ENCODE peak calls at places on chromosomes 2 and 18, in ten cellular contexts. T is uterus, U is tibial artery, R is fibroblast of lung, N is ascending aorta, I is stomach, K is astrocyte, P is neural progenitor cell, S is tibial nerve, B is endothelial cell of umbilical vein. Z is an unnamed sample.
A peak's percentile ranks its signal among the peaks of the same experiment; 100 is the strongest.

GRCh38 chr2:1701556-1702185 is 42.6 kb downstream of the PXDN start:
- DNase-seq in T (no peak), U (no peak), R (no peak), N (no peak), I (no peak), K (no peak), P (peak; percentile 50), S (no peak), B (no peak), Z (no peak)

GRCh38 chr2:14235667-14236066 is 396.9 kb upstream of the LRATD1 start:
- DNase-seq in T (no peak), U (no peak), R (no peak), N (no peak), I (no peak), K (no peak), P (no peak), S (no peak), B (no peak), Z (no peak)

GRCh38 chr2:110097506-110098220 is 18.0 kb downstream of the MALL start:
- DNase-seq in T (no peak), U (no peak), R (no peak), N (no peak), I (no peak), K (no peak), P (no peak), S (no peak), B (no peak), Z (no peak)

GRCh38 chr2:146734791-146735190 is 1110.0 kb upstream of the ACVR2A start:
- DNase-seq in T (no peak), U (no peak), R (no peak), N (no peak), I (no peak), K (no peak), P (no peak), S (no peak), B (no peak), Z (no peak)

GRCh38 chr18:10076502-10077030 is 162.8 kb downstream of the VAPA start:
- DNase-seq in T (no peak), U (no peak), R (no peak), N (no peak), I (no peak), K (no peak), P (no peak), S (no peak), B (no peak), Z (no peak)

GRCh38 chr2:177254433-177255226 is 9.9 kb downstream of the NFE2L2 start:
- DNase-seq in T (no peak), U (no peak), R (no peak), N (no peak), I (peak; percentile 67), K (no peak), P (peak; percentile 86), S (no peak), B (peak; percentile 64), Z (no peak)

GRCh38 chr2:215505044-215505786 is 69.3 kb upstream of the FN1 start:
- DNase-seq in T (no peak), U (no peak), R (peak; percentile 55), N (no peak), I (no peak), K (peak; percentile 95), P (no peak), S (no peak), B (peak; percentile 81), Z (no peak)

GRCh38 chr2:237196866-237197618 is 111.4 kb downstream of the COPS8 start:
- DNase-seq in T (no peak), U (no peak), R (peak; percentile 75), N (no peak), I (no peak), K (peak; percentile 80), P (no peak), S (no peak), B (no peak), Z (no peak)

GRCh38 chr2:29213871-29214341 is 98.7 kb downstream of the CLIP4 start:
- DNase-seq in T (no peak), U (no peak), R (no peak), N (peak; percentile 31), I (no peak), K (no peak), P (no peak), S (no peak), B (no peak), Z (no peak)

GRCh38 chr18:9008203-9008708 is 94.2 kb upstream of the NDUFV2 start:
- DNase-seq in T (no peak), U (no peak), R (no peak), N (no peak), I (no peak), K (no peak), P (no peak), S (no peak), B (peak; percentile 27), Z (no peak)

GRCh38 chr18:75063196-75063595 is 145.7 kb downstream of the PTGR3 start:
- DNase-seq in T (no peak), U (no peak), R (no peak), N (no peak), I (no peak), K (no peak), P (no peak), S (no peak), B (no peak), Z (no peak)

GRCh38 chr2:83650897-83651296 is 808.2 kb downstream of the SUCLG1 start:
- DNase-seq in T (no peak), U (no peak), R (peak; percentile 52), N (no peak), I (no peak), K (peak; percentile 0), P (no peak), S (no peak), B (no peak), Z (no peak)

GRCh38 chr2:139609109-139609508 is 828.9 kb upstream of the NXPH2 start:
- DNase-seq in T (no peak), U (no peak), R (no peak), N (no peak), I (no peak), K (no peak), P (no peak), S (no peak), B (no peak), Z (no peak)

GRCh38 chr18:47912794-47913594 is 17.5 kb downstream of the SMAD2 start:
- DNase-seq in T (no peak), U (no peak), R (peak; percentile 27), N (no peak), I (no peak), K (no peak), P (no peak), S (no peak), B (no peak), Z (no peak)

GRCh38 chr2:80560298-80560697 is 255.7 kb upstream of the LRRTM1 start:
- DNase-seq in T (no peak), U (no peak), R (no peak), N (no peak), I (no peak), K (no peak), P (no peak), S (no peak), B (no peak), Z (no peak)

GRCh38 chr2:189824694-189825396 is 40.6 kb downstream of the PMS1 start:
- DNase-seq in T (no peak), U (no peak), R (no peak), N (no peak), I (no peak), K (no peak), P (no peak), S (no peak), B (no peak), Z (no peak)
- H3K27ac ChIP-seq in T (no peak overlapping the region), U (no peak overlapping the region), R (no peak overlapping the region), N (no peak overlapping the region), I (no peak overlapping the region), K (no peak overlapping the region), P (no peak overlapping the region), S (no peak overlapping the region), B (no peak overlapping the region), Z (no peak overlapping the region)

GRCh38 chr2:98847853-98848252 is 88.2 kb downstream of the CRACDL start:
- DNase-seq in T (no peak), U (no peak), R (peak; percentile 11), N (no peak), I (no peak), K (no peak), P (no peak), S (no peak), B (no peak), Z (no peak)

GRCh38 chr2:98839292-98839691 is 96.7 kb downstream of the CRACDL start:
- DNase-seq in T (no peak), U (no peak), R (peak; percentile 3), N (no peak), I (no peak), K (peak; percentile 23), P (no peak), S (no peak), B (no peak), Z (no peak)

GRCh38 chr2:98846041-98846440 is 90.0 kb downstream of the CRACDL start:
- DNase-seq in T (no peak), U (no peak), R (no peak), N (no peak), I (no peak), K (no peak), P (no peak), S (no peak), B (no peak), Z (no peak)

GRCh38 chr2:98842136-98842535 is 93.9 kb downstream of the CRACDL start:
- DNase-seq in T (no peak), U (no peak), R (no peak), N (no peak), I (no peak), K (no peak), P (no peak), S (no peak), B (no peak), Z (no peak)
- TF ChIP-seq CTCF in T (no peak), U (no peak), R (no peak), N (no peak), I (no peak), K (no peak), P (no peak), S (no peak), B (no peak), Z (no peak)

GRCh38 chr2:73084971-73085370 is 13.5 kb upstream of the SFXN5 start:
- DNase-seq in T (no peak), U (no peak), R (no peak), N (no peak), I (no peak), K (no peak), P (no peak), S (no peak), B (no peak), Z (no peak)
- H3K27ac ChIP-seq in T (no peak overlapping the region), U (no peak overlapping the region), R (no peak overlapping the region), N (no peak overlapping the region), I (no peak overlapping the region), K (no peak overlapping the region), P (no peak overlapping the region), S (no peak overlapping the region), B (peak overlapping the region; percentile 40), Z (no peak overlapping the region)

DNA sequence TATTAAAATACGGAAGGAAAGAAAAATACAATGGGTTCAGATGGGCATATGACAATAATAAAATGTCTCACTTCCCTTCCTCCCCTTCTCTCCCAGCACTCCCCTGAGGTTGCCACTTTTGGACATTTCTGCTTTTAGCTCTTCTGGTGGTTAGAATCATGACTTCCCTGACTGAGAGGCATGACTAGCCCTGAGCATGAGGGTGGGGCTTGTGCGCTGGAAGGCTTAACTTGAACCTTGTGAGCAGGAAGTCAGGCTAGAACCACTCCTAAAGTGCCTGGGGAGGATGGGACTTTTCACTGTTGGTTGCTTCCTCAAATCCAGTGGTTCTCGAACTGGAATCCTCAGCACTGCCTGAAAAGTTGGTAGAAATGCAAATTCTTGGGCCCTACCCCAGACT is 19.7 kb upstream of the ARHGAP25 start:
- DNase-seq in T (no peak), U (peak; percentile 62), R (no peak), N (peak; percentile 72), I (peak; percentile 49), K (no peak), P (no peak), S (no peak), B (no peak), Z (no peak)
- TF ChIP-seq CTCF in T (no peak), U (no peak), R (no peak), N (no peak), I (no peak), K (no peak), P (no peak), S (no peak), B (no peak), Z (no peak)

Z was measured in suprapubic skin.